ENCODE peak calls at places on chromosomes 7 and 10, in six cellular contexts. K, J, E, S, Y and M are unnamed samples.

GRCh38 chr7:12827920-12828319 is 140.5 kb downstream of the ARL4A start:
- DNase-seq in J (peak), E (no peak), S (no peak), K (no peak), Y (peak), M (no peak)

GRCh38 chr7:39621261-39621660 is 2.1 kb upstream of the RALA start:
- DNase-seq in K (no peak), S (no peak), E (no peak), Y (peak), J (peak), M (no peak)

GRCh38 chr10:121598261-121599249 is at the start of gene FGFR2:
- DNase-seq in J (peak), E (peak), S (peak), K (peak), Y (peak), M (peak)

GRCh38 chr10:29555746-29556481 is 78.9 kb downstream of the SVIL start:
- DNase-seq in K (no peak), E (peak), J (peak), Y (peak), S (peak), M (no peak)

GRCh38 chr7:45173596-45174327 is 16.2 kb downstream of the RAMP3 start:
- DNase-seq in E (no peak), S (no peak), J (no peak), Y (no peak), K (peak), M (no peak)

GRCh38 chr7:132739271-132739955 is 163.1 kb upstream of the PLXNA4 start:
- DNase-seq in E (no peak), S (peak), Y (peak), J (peak), K (no peak), M (no peak)

GRCh38 chr7:41984888-41985287 is 252.1 kb downstream of the GLI3 start:
- DNase-seq in E (no peak), K (no peak), J (peak), S (no peak), Y (peak), M (no peak)

GRCh38 chr7:138781004-138781403 is 16.8 kb upstream of the TMEM213 start:
- DNase-seq in K (no peak), E (no peak), Y (no peak), J (no peak), S (no peak), M (no peak)

GRCh38 chr7:132430863-132431822 is 145.1 kb downstream of the PLXNA4 start:
- DNase-seq in Y (no peak), K (no peak), S (peak), J (peak), E (no peak), M (no peak)

GRCh38 chr7:69883399-69883821 is 285.1 kb downstream of the AUTS2 start:
- DNase-seq in Y (no peak), J (no peak), S (no peak), E (no peak), K (no peak), M (no peak)

GRCh38 chr7:15459018-15459621 is 102.7 kb downstream of the AGMO start:
- DNase-seq in K (no peak), Y (no peak), E (no peak), J (peak), S (no peak), M (no peak)

GRCh38 chr7:158617737-158618128 is 30.1 kb upstream of the PTPRN2 start:
- DNase-seq in K (no peak), J (peak), Y (no peak), E (no peak), S (no peak), M (no peak)

GRCh38 chr7:156061689-156062255 is 249.5 kb upstream of the SHH start:
- DNase-seq in E (no peak), J (no peak), K (no peak), S (no peak), Y (no peak), M (no peak)

GRCh38 chr10:58555170-58555929 is 42.7 kb downstream of the BICC1 start:
- DNase-seq in E (no peak), Y (no peak), K (no peak), J (no peak), S (no peak), M (no peak)

GRCh38 chr10:51986531-51986930 is 287.1 kb upstream of the CSTF2T start:
- DNase-seq in Y (no peak), K (no peak), E (no peak), S (no peak), J (no peak), M (no peak)

GRCh38 chr7:135716677-135717238 is 11.2 kb downstream of the SLC13A4 start:
- DNase-seq in Y (peak), K (no peak), E (no peak), J (peak), S (no peak), M (no peak)

GRCh38 chr7:110001254-110001938 is 1089.5 kb upstream of the LRRN3 start:
- DNase-seq in S (no peak), Y (no peak), K (no peak), E (no peak), J (no peak), M (no peak)

GRCh38 chr7:157010588-157011332 is at the start of gene MNX1:
- DNase-seq in E (peak), S (no peak), K (no peak), J (no peak), Y (peak), M (peak)

GRCh38 chr10:124285587-124286527 is 132.9 kb downstream of the OAT start:
- DNase-seq in E (no peak), S (no peak), K (peak), J (peak), Y (no peak), M (peak)

GRCh38 chr10:31515116-31515515 is 196.1 kb downstream of the ZEB1 start:
- DNase-seq in Y (no peak), K (no peak), J (no peak), E (no peak), S (no peak), M (no peak)

GRCh38 chr7:25521236-25521635 is 292.9 kb upstream of the NPVF start:
- DNase-seq in E (no peak), K (no peak), Y (peak), J (no peak), S (no peak), M (no peak)

DNA sequence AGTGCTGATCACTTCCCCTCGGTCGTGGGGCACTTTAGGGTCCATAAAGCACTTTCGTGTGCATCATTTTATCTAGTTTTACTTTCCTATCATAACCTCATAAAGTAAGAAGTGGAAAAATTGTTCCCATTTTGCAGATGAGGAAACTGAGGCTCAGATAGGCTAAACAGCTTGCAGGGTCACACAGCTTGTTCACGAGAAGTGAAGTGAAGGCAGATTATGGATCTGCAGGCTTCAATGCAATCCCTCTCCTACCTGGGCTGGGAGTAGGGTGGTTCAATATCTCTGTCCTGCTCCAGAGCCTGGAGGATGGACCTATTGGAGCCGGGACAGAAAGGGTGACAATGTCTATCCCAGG is 10.8 kb upstream of the ZNF467 start:
- DNase-seq in S (no peak), J (no peak), E (no peak), K (no peak), Y (no peak), M (no peak)
- TF ChIP-seq CTCF in S (no peak), J (no peak), E (no peak), K (no peak), Y (no peak), M (no peak)

DNA sequence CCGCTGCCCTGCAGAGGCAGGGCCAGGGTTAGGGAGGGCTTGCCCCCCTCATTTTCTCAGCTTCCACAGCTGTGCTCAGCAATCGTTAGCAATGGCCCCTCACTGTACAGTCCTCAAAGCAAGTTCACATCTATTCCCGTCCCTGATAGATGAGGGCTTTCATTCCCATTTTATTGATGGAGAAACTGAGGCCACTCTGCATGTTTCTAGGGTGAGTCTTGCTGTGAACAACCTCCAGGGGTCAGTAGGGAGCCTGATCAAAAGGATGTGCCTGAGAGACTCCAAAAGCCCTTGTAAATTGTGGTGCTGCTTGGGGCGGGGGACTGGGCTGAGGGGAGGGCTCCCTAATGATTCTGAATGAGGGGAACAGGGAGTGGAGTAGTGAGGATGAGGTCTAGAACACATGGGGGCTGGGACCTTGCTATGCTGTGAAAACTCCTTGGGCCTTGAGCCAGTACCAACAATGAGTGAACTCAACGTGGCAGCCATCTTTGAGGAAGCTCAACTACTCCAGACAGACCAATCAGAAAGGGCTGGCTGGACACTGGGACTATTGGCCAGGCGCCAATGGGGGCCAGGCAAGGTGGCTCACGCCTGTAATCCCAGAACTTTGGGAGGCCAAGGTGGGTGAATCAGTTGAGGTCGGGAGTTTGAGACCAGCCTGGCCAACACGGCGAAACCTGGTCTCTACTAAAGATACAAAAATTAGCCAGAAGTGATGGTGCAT is 6.7 kb upstream of the GRIFIN start:
- DNase-seq in J (no peak), K (no peak), S (no peak), E (no peak), Y (no peak), M (no peak)
- TF ChIP-seq CTCF in J (no peak), K (no peak), S (no peak), E (peak), Y (no peak), M (peak)

GRCh38 chr7:18123508-18124239 is 96.0 kb upstream of the PRPS1L1 start:
- DNase-seq in J (no peak), K (no peak), E (no peak), S (no peak), Y (no peak), M (no peak)

GRCh38 chr7:18117482-18117881 is 89.8 kb upstream of the PRPS1L1 start:
- DNase-seq in K (no peak), S (no peak), Y (peak), J (peak), E (no peak), M (no peak)

GRCh38 chr7:18125536-18125935 is 97.9 kb upstream of the PRPS1L1 start:
- DNase-seq in Y (peak), S (no peak), E (no peak), K (no peak), J (no peak), M (no peak)

GRCh38 chr7:18116661-18117060 is 89.0 kb upstream of the PRPS1L1 start:
- DNase-seq in S (no peak), E (no peak), J (no peak), Y (no peak), K (no peak), M (no peak)

GRCh38 chr7:18119985-18120384 is 92.3 kb upstream of the PRPS1L1 start:
- DNase-seq in K (no peak), S (no peak), E (peak), J (peak), Y (peak), M (no peak)
- TF ChIP-seq CTCF in K (no peak), S (no peak), E (peak), J (peak), Y (peak), M (peak)

GRCh38 chr10:101065479-101066145 is 3.8 kb downstream of the KAZALD1 start:
- DNase-seq in Y (no peak), K (no peak), S (no peak), E (no peak), J (no peak), M (no peak)
- TF ChIP-seq CTCF in Y (no peak), K (no peak), S (no peak), E (no peak), J (no peak), M (no peak)

GRCh38 chr10:126892873-126893175 is 12.4 kb upstream of the DOCK1 start:
- DNase-seq in S (no peak), J (no peak), K (no peak), Y (no peak), E (no peak), M (no peak)

GRCh38 chr10:126898460-126898859 is 6.8 kb upstream of the DOCK1 start:
- DNase-seq in J (no peak), E (no peak), Y (no peak), K (no peak), S (no peak), M (no peak)

GRCh38 chr10:126893841-126894240 is 11.4 kb upstream of the DOCK1 start:
- DNase-seq in K (no peak), J (no peak), Y (no peak), S (no peak), E (no peak), M (no peak)

GRCh38 chr10:126892150-126892872 is 12.9 kb upstream of the DOCK1 start:
- DNase-seq in S (no peak), Y (no peak), K (no peak), J (no peak), E (no peak), M (no peak)

GRCh38 chr10:126895214-126895781 is 9.9 kb upstream of the DOCK1 start:
- DNase-seq in J (no peak), Y (no peak), E (no peak), K (no peak), S (no peak), M (no peak)
- TF ChIP-seq CTCF in J (no peak), Y (no peak), E (no peak), K (no peak), S (no peak), M (no peak)

GRCh38 chr10:128956149-128956548 is 510.9 kb upstream of the MGMT start:
- DNase-seq in Y (no peak), E (no peak), K (no peak), S (no peak), J (no peak), M (no peak)

GRCh38 chr10:128950159-128950956 is 516.7 kb upstream of the MGMT start:
- DNase-seq in J (no peak), Y (no peak), E (no peak), K (no peak), S (no peak), M (no peak)

GRCh38 chr10:128952856-128953255 is 514.2 kb upstream of the MGMT start:
- DNase-seq in E (no peak), Y (no peak), K (no peak), J (no peak), S (no peak), M (no peak)
- TF ChIP-seq CTCF in E (no peak), Y (no peak), K (no peak), J (no peak), S (no peak), M (no peak)

GRCh38 chr10:78304091-78305045 is 270.7 kb downstream of the RPS24 start:
- DNase-seq in S (peak), E (no peak), J (no peak), K (no peak), Y (no peak), M (no peak)

GRCh38 chr10:78302739-78302988 is 269.0 kb downstream of the RPS24 start:
- DNase-seq in E (no peak), K (no peak), S (no peak), J (no peak), Y (no peak), M (no peak)

GRCh38 chr10:78301481-78301880 is 267.8 kb downstream of the RPS24 start:
- DNase-seq in J (no peak), Y (no peak), S (peak), E (no peak), K (no peak), M (no peak)

GRCh38 chr10:78301891-78302738 is 268.5 kb downstream of the RPS24 start:
- DNase-seq in Y (peak), S (peak), E (no peak), J (no peak), K (no peak), M (no peak)

GRCh38 chr10:78302989-78303854 is 269.6 kb downstream of the RPS24 start:
- DNase-seq in K (peak), J (peak), E (peak), Y (peak), S (peak), M (peak)
- TF ChIP-seq CTCF in K (peak), J (peak), E (peak), Y (peak), S (peak), M (peak)

DNA sequence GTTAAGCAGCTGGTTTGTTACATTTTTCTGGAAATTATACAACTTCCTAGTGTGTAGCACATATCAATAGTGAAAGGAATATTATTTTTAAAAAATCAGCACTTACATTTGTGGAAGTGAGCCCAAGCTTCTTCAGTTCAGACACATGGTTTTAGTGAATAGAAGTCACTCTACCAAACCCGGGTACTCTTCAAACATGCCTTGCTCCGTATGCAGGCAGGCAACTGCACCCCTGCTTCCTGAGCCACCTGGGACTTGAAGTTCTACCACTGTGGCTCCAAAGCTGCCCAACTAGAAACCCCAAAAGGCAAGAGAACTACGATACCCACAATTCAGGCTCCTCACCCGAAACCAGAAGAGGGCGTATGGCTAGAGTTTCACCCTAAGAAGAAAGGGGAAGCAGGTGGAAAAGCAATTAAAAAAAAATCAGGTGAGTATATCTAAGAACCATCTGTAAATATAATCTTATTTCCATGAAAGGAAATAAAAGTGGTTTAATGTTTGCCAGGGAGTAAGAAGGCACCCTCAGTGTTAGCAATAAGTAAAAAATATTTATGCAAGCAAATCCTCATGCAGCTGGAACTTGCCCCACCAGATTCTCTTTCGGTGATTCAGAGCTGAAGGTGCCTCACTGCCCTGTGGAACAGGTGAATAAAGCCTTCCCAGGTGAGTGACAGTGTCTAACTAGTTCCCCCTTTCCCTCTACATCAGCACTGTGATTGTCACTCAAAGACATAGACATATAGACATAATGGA is at the start of gene MACC1:
- DNase-seq in Y (peak), J (no peak), E (peak), K (peak), S (no peak), M (no peak)
- TF ChIP-seq CTCF in Y (peak), J (no peak), E (peak), K (peak), S (no peak), M (peak)